ENCODE peak calls at places on chromosomes 2 and 18, in six cellular contexts. K, L, Y, Z, X and C are unnamed samples.
A peak's percentile ranks its signal among the peaks of the same experiment; 100 is the strongest.

GRCh38 chr2:11551569-11552259 is 17.9 kb downstream of the GREB1 start:
- DNase-seq in K (no peak), L (no peak), Y (no peak), Z (no peak), X (no peak), C (no peak)

GRCh38 chr2:162085090-162085891 is 11.3 kb upstream of the DPP4 start:
- DNase-seq in K (peak; percentile 94), L (peak; percentile 60), Y (peak; percentile 97), Z (no peak), X (no peak), C (peak; percentile 98)

GRCh38 chr18:45611943-45612342 is 3.3 kb upstream of the SLC14A2 start:
- DNase-seq in K (no peak), L (no peak), Y (no peak), Z (no peak), X (no peak), C (no peak)

GRCh38 chr2:29236074-29236473 is 120.9 kb downstream of the CLIP4 start:
- DNase-seq in K (no peak), L (no peak), Y (no peak), Z (no peak), X (peak; percentile 56), C (no peak)

GRCh38 chr2:237820421-237820820 is 21.8 kb downstream of the RBM44 start:
- DNase-seq in K (no peak), L (no peak), Y (no peak), Z (no peak), X (no peak), C (no peak)

GRCh38 chr18:21739604-21740473 is 753 bp upstream of the MIB1 start:
- DNase-seq in K (no peak), L (no peak), Y (peak; percentile 46), Z (no peak), X (peak; percentile 83), C (no peak)

GRCh38 chr2:240216197-240216596 is 75.7 kb upstream of the OTOS start:
- DNase-seq in K (no peak), L (no peak), Y (no peak), Z (peak; percentile 12), X (peak; percentile 46), C (no peak)

GRCh38 chr18:44786697-44787096 is 106.0 kb downstream of the SETBP1 start:
- DNase-seq in K (no peak), L (no peak), Y (no peak), Z (no peak), X (no peak), C (no peak)

GRCh38 chr2:137096693-137097092 is 331.3 kb downstream of the THSD7B start:
- DNase-seq in K (no peak), L (no peak), Y (no peak), Z (no peak), X (no peak), C (no peak)

GRCh38 chr2:20141056-20141762 is 83.7 kb downstream of the SDC1 start:
- DNase-seq in K (peak; percentile 98), L (peak; percentile 86), Y (peak; percentile 94), Z (no peak), X (no peak), C (peak; percentile 97)

GRCh38 chr2:231687133-231687852 is 21.0 kb upstream of the PTMA start:
- DNase-seq in K (peak; percentile 61), L (no peak), Y (no peak), Z (peak; percentile 84), X (peak; percentile 93), C (no peak)

GRCh38 chr2:220569380-220569779 is 942.0 kb downstream of the SLC4A3 start:
- DNase-seq in K (no peak), L (no peak), Y (no peak), Z (no peak), X (no peak), C (no peak)

GRCh38 chr2:202455114-202455513 is 79.0 kb downstream of the BMPR2 start:
- DNase-seq in K (no peak), L (no peak), Y (no peak), Z (no peak), X (no peak), C (no peak)

GRCh38 chr2:202449344-202449743 is 73.2 kb downstream of the BMPR2 start:
- DNase-seq in K (no peak), L (no peak), Y (no peak), Z (no peak), X (no peak), C (no peak)

GRCh38 chr2:202452744-202453143 is 76.6 kb downstream of the BMPR2 start:
- DNase-seq in K (no peak), L (no peak), Y (no peak), Z (no peak), X (no peak), C (no peak)

DNA sequence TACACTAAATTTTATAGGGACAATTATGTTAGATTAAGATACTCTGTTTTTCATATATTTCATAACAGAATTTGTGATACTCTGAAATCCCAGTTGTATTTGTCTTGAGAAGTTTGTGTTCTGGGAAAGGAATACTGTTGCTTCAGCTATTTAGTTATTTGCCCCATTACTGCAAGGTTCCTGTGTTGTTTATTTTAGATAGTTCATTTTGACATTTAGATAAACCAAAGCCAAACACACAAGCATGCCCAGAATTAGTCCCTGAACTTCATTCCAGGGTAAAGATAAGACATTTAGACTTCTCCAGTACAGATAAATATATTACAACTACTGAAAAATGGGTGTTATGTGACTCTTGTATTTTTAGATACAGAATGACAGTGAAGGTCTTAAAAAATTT is 74.7 kb downstream of the BMPR2 start:
- DNase-seq in K (no peak), L (no peak), Y (peak; percentile 62), Z (no peak), X (no peak), C (no peak)
- H3K4me3 ChIP-seq in K (no peak overlapping the region), L (no peak overlapping the region), Y (no peak overlapping the region), Z (no peak overlapping the region), X (no peak overlapping the region), C (no peak overlapping the region)

GRCh38 chr2:212536385-212537310 is 2.0 kb downstream of the ERBB4 start:
- DNase-seq in K (peak; percentile 27), L (no peak), Y (no peak), Z (peak; percentile 53), X (peak; percentile 64), C (no peak)
- H3K4me3 ChIP-seq in K (peak overlapping the region; percentile 76), L (peak overlapping the region; percentile 65), Y (peak overlapping the region; percentile 74), Z (peak overlapping the region; percentile 62), X (peak overlapping the region; percentile 41), C (peak overlapping the region; percentile 27)

DNA sequence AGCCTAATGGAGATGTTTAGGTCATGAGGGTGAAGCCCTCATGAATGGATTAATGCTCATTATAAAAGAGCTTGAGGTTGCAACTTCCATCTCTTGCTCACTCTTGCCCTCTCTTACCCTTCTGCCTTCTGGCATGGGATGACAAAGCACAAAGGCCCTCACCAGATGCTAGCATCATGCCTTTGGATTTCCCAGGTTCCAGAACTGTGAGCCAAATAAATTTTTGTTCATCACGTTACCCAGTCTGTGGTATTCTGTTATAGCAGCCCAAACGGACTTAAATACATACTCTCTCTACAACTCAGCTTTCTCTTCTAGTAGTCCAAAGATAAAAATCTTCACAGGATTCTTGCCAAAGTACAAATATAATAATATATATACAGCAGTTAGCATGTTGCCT is 75.8 kb downstream of the LNPK start:
- DNase-seq in K (peak; percentile 87), L (peak; percentile 6), Y (peak; percentile 60), Z (no peak), X (no peak), C (peak; percentile 82)
- H3K4me3 ChIP-seq in K (no peak overlapping the region), L (no peak overlapping the region), Y (no peak overlapping the region), Z (no peak overlapping the region), X (no peak overlapping the region), C (no peak overlapping the region)

GRCh38 chr2:122663737-122664136 is 908.3 kb downstream of the TSN start:
- DNase-seq in K (no peak), L (no peak), Y (no peak), Z (no peak), X (no peak), C (no peak)

GRCh38 chr2:122656403-122656802 is 901.0 kb downstream of the TSN start:
- DNase-seq in K (no peak), L (no peak), Y (no peak), Z (no peak), X (no peak), C (no peak)

DNA sequence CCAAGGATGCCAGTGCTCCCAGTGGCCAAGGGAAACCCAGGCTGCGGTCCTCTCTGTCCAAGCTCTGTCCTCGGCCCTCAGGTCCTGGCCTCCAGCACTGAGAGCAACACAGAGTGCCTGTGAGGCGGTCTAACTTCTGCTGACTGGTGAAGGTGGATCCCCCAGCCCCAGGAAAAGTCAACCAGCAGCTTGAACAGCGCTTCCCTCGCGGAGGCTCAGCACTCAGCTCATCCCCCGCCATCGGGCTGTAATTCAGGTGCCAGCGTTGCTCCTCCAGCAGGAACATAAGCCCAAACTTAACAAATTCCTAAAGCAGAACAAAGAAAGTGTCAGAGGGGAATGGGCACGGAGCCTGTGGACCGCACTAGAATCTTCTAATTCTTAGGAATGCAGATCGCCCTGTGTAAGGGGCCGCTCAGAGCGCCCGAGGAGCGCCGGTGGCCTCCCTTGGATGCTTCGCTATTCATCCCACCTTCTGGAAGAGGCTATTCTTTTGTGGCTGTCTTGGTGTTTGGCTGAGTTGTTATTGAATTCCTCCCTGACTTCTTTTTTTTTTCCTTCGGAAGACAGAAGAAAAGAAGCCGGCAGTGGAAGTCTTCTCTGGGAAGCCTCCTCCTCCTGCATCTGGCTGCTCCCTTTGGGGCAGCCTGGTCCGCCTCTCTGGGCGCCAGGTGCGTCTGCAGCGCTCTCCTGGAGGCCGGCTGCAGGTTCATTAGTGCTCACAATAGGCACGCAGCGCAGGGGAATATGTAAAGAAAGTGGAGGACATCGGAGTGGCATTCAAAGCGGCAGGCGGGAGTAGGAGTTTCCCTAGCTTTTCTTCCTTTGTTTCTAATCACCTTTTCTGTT is 905.6 kb downstream of the TSN start:
- DNase-seq in K (no peak), L (no peak), Y (no peak), Z (no peak), X (no peak), C (no peak)
- H3K4me3 ChIP-seq in K (no peak overlapping the region), L (no peak overlapping the region), Y (peak overlapping the region; percentile 5), Z (no peak overlapping the region), X (no peak overlapping the region), C (no peak overlapping the region)

DNA sequence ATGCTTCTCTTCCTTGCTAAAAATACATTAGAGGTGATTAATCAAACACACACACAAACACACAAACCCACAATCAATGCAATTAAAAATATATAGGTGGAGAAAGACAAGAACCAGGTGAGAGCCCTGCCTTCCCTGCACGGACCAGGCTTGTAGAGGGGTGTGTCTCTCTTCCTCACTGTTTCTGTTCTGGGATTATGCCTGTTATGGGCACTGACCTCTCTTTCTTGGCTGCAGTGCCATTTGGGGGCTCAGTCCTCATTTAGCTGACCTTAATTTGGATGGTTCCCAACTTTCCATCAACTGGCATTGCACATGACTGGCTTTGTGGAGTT is 89.8 kb downstream of the SH3RF3 start:
- DNase-seq in K (no peak), L (no peak), Y (no peak), Z (no peak), X (no peak), C (no peak)
- H3K4me3 ChIP-seq in K (no peak overlapping the region), L (no peak overlapping the region), Y (no peak overlapping the region), Z (no peak overlapping the region), X (no peak overlapping the region), C (no peak overlapping the region)